ENCODE peak calls at places on chromosomes 12 and 14, in nine cellular contexts. One of them, this sample, is unnamed.

GRCh38 chr12:94954029-94954685 is 49.3 kb downstream of the NDUFA12 start:
- DNase-seq in brain microvascular endothelial cell: peak
- DNase-seq in effector CD4-positive, alpha-beta T cell: no peak
- DNase-seq in thoracic aorta: no peak
- DNase-seq in neural progenitor cell: no peak
- DNase-seq in Calu3: peak
- DNase-seq in BJ: peak
- DNase-seq in progenitor cell of endocrine pancreas: no peak
- DNase-seq in NCI-H345: no peak
- DNase-seq in this sample: no peak

GRCh38 chr12:78293039-78293686 is 462.5 kb downstream of the NAV3 start:
- DNase-seq in brain microvascular endothelial cell: peak
- DNase-seq in effector CD4-positive, alpha-beta T cell: no peak
- DNase-seq in thoracic aorta: no peak
- DNase-seq in neural progenitor cell: no peak
- DNase-seq in Calu3: peak
- DNase-seq in BJ: no peak
- DNase-seq in progenitor cell of endocrine pancreas: no peak
- DNase-seq in NCI-H345: no peak
- DNase-seq in this sample: no peak

GRCh38 chr14:104863923-104864266 is 1.2 kb upstream of the CEP170B start:
- DNase-seq in brain microvascular endothelial cell: no peak
- DNase-seq in effector CD4-positive, alpha-beta T cell: no peak
- DNase-seq in thoracic aorta: no peak
- DNase-seq in neural progenitor cell: no peak
- DNase-seq in Calu3: no peak
- DNase-seq in BJ: no peak
- DNase-seq in progenitor cell of endocrine pancreas: no peak
- DNase-seq in NCI-H345: no peak
- DNase-seq in this sample: peak

GRCh38 chr14:44404599-44405349 is 102.3 kb downstream of the FSCB start:
- DNase-seq in brain microvascular endothelial cell: no peak
- DNase-seq in effector CD4-positive, alpha-beta T cell: no peak
- DNase-seq in thoracic aorta: no peak
- DNase-seq in neural progenitor cell: no peak
- DNase-seq in Calu3: no peak
- DNase-seq in BJ: no peak
- DNase-seq in progenitor cell of endocrine pancreas: no peak
- DNase-seq in NCI-H345: peak
- DNase-seq in this sample: no peak

GRCh38 chr14:22388669-22389625 is 200.1 kb downstream of the DAD1 start:
- DNase-seq in brain microvascular endothelial cell: peak
- DNase-seq in effector CD4-positive, alpha-beta T cell: no peak
- DNase-seq in thoracic aorta: no peak
- DNase-seq in neural progenitor cell: no peak
- DNase-seq in Calu3: no peak
- DNase-seq in BJ: no peak
- DNase-seq in progenitor cell of endocrine pancreas: no peak
- DNase-seq in NCI-H345: no peak
- DNase-seq in this sample: no peak

GRCh38 chr12:89180496-89180895 is 171.8 kb downstream of the DUSP6 start:
- DNase-seq in brain microvascular endothelial cell: no peak
- DNase-seq in effector CD4-positive, alpha-beta T cell: no peak
- DNase-seq in thoracic aorta: no peak
- DNase-seq in neural progenitor cell: no peak
- DNase-seq in Calu3: no peak
- DNase-seq in BJ: no peak
- DNase-seq in progenitor cell of endocrine pancreas: no peak
- DNase-seq in NCI-H345: no peak
- DNase-seq in this sample: no peak

GRCh38 chr14:72941286-72941985 is 15.2 kb downstream of the DCAF4 start:
- DNase-seq in brain microvascular endothelial cell: no peak
- DNase-seq in effector CD4-positive, alpha-beta T cell: no peak
- DNase-seq in thoracic aorta: no peak
- DNase-seq in neural progenitor cell: no peak
- DNase-seq in Calu3: no peak
- DNase-seq in BJ: no peak
- DNase-seq in progenitor cell of endocrine pancreas: no peak
- DNase-seq in NCI-H345: no peak
- DNase-seq in this sample: no peak

GRCh38 chr12:107818984-107819383 is 44.5 kb downstream of the ASCL4 start:
- DNase-seq in brain microvascular endothelial cell: peak
- DNase-seq in effector CD4-positive, alpha-beta T cell: no peak
- DNase-seq in thoracic aorta: no peak
- DNase-seq in neural progenitor cell: peak
- DNase-seq in Calu3: no peak
- DNase-seq in BJ: peak
- DNase-seq in progenitor cell of endocrine pancreas: no peak
- DNase-seq in NCI-H345: no peak
- DNase-seq in this sample: no peak

GRCh38 chr12:91786490-91787272 is 359.0 kb downstream of the BTG1 start:
- DNase-seq in brain microvascular endothelial cell: no peak
- DNase-seq in effector CD4-positive, alpha-beta T cell: no peak
- DNase-seq in thoracic aorta: no peak
- DNase-seq in neural progenitor cell: no peak
- DNase-seq in Calu3: no peak
- DNase-seq in BJ: no peak
- DNase-seq in progenitor cell of endocrine pancreas: no peak
- DNase-seq in NCI-H345: no peak
- DNase-seq in this sample: no peak

GRCh38 chr12:23472329-23472971 is 477.0 kb downstream of the SOX5 start:
- DNase-seq in brain microvascular endothelial cell: no peak
- DNase-seq in effector CD4-positive, alpha-beta T cell: no peak
- DNase-seq in thoracic aorta: no peak
- DNase-seq in neural progenitor cell: no peak
- DNase-seq in Calu3: no peak
- DNase-seq in BJ: no peak
- DNase-seq in progenitor cell of endocrine pancreas: no peak
- DNase-seq in NCI-H345: no peak
- DNase-seq in this sample: no peak

GRCh38 chr14:80275208-80275850 is 64.0 kb upstream of the DIO2 start:
- DNase-seq in brain microvascular endothelial cell: peak
- DNase-seq in effector CD4-positive, alpha-beta T cell: no peak
- DNase-seq in thoracic aorta: no peak
- DNase-seq in neural progenitor cell: no peak
- DNase-seq in Calu3: no peak
- DNase-seq in BJ: no peak
- DNase-seq in progenitor cell of endocrine pancreas: no peak
- DNase-seq in NCI-H345: no peak
- DNase-seq in this sample: no peak

GRCh38 chr12:20423557-20423956 is 55.2 kb downstream of the PDE3A start:
- DNase-seq in brain microvascular endothelial cell: no peak
- DNase-seq in effector CD4-positive, alpha-beta T cell: no peak
- DNase-seq in thoracic aorta: no peak
- DNase-seq in neural progenitor cell: peak
- DNase-seq in Calu3: no peak
- DNase-seq in BJ: no peak
- DNase-seq in progenitor cell of endocrine pancreas: no peak
- DNase-seq in NCI-H345: no peak
- DNase-seq in this sample: no peak

GRCh38 chr14:24092110-24092959 is 1.8 kb upstream of the PCK2 start:
- DNase-seq in brain microvascular endothelial cell: no peak
- DNase-seq in effector CD4-positive, alpha-beta T cell: no peak
- DNase-seq in thoracic aorta: no peak
- DNase-seq in neural progenitor cell: no peak
- DNase-seq in Calu3: no peak
- DNase-seq in BJ: no peak
- DNase-seq in progenitor cell of endocrine pancreas: no peak
- DNase-seq in NCI-H345: no peak
- DNase-seq in this sample: no peak

GRCh38 chr14:30330452-30330851 is 228.5 kb upstream of the G2E3 start:
- DNase-seq in brain microvascular endothelial cell: no peak
- DNase-seq in effector CD4-positive, alpha-beta T cell: no peak
- DNase-seq in thoracic aorta: no peak
- DNase-seq in neural progenitor cell: no peak
- DNase-seq in Calu3: no peak
- DNase-seq in BJ: no peak
- DNase-seq in progenitor cell of endocrine pancreas: no peak
- DNase-seq in NCI-H345: no peak
- DNase-seq in this sample: no peak

GRCh38 chr14:76672123-76672522 is 89.1 kb upstream of the VASH1 start:
- DNase-seq in brain microvascular endothelial cell: no peak
- DNase-seq in effector CD4-positive, alpha-beta T cell: no peak
- DNase-seq in thoracic aorta: no peak
- DNase-seq in neural progenitor cell: no peak
- DNase-seq in Calu3: no peak
- DNase-seq in BJ: no peak
- DNase-seq in progenitor cell of endocrine pancreas: no peak
- DNase-seq in NCI-H345: no peak
- DNase-seq in this sample: no peak

GRCh38 chr12:12333407-12333831 is 16.6 kb downstream of the MANSC1 start:
- DNase-seq in brain microvascular endothelial cell: peak
- DNase-seq in effector CD4-positive, alpha-beta T cell: no peak
- DNase-seq in thoracic aorta: no peak
- DNase-seq in neural progenitor cell: no peak
- DNase-seq in Calu3: peak
- DNase-seq in BJ: no peak
- DNase-seq in progenitor cell of endocrine pancreas: no peak
- DNase-seq in NCI-H345: peak
- DNase-seq in this sample: no peak

GRCh38 chr12:80211671-80212070 is 112.3 kb downstream of the OTOGL start:
- DNase-seq in brain microvascular endothelial cell: no peak
- DNase-seq in effector CD4-positive, alpha-beta T cell: no peak
- DNase-seq in thoracic aorta: no peak
- DNase-seq in neural progenitor cell: no peak
- DNase-seq in Calu3: no peak
- DNase-seq in BJ: no peak
- DNase-seq in progenitor cell of endocrine pancreas: no peak
- DNase-seq in NCI-H345: no peak
- DNase-seq in this sample: no peak

GRCh38 chr12:31817120-31817519 is 88.3 kb upstream of the AMN1 start:
- DNase-seq in brain microvascular endothelial cell: no peak
- DNase-seq in effector CD4-positive, alpha-beta T cell: no peak
- DNase-seq in thoracic aorta: no peak
- DNase-seq in neural progenitor cell: no peak
- DNase-seq in Calu3: no peak
- DNase-seq in BJ: no peak
- DNase-seq in progenitor cell of endocrine pancreas: no peak
- DNase-seq in NCI-H345: no peak
- DNase-seq in this sample: no peak

GRCh38 chr12:75550906-75551305 is 39.5 kb upstream of the KRR1 start:
- DNase-seq in brain microvascular endothelial cell: no peak
- DNase-seq in effector CD4-positive, alpha-beta T cell: no peak
- DNase-seq in thoracic aorta: no peak
- DNase-seq in neural progenitor cell: no peak
- DNase-seq in Calu3: no peak
- DNase-seq in BJ: no peak
- DNase-seq in progenitor cell of endocrine pancreas: no peak
- DNase-seq in NCI-H345: no peak
- DNase-seq in this sample: no peak

GRCh38 chr12:111270773-111271172 is 98.1 kb downstream of the PHETA1 start:
- DNase-seq in brain microvascular endothelial cell: no peak
- DNase-seq in effector CD4-positive, alpha-beta T cell: no peak
- DNase-seq in thoracic aorta: no peak
- DNase-seq in neural progenitor cell: no peak
- DNase-seq in Calu3: peak
- DNase-seq in BJ: no peak
- DNase-seq in progenitor cell of endocrine pancreas: no peak
- DNase-seq in NCI-H345: no peak
- DNase-seq in this sample: peak

This sample was measured in trophoblast cell.